ENCODE peak calls at places on chromosomes 7 and 10, in five cellular contexts. R is DMS53; J is ecto neural progenitor cell; Z is left ventricle myocardium superior; S is activated naive CD4-positive, alpha-beta T cell. B is an unnamed sample.

GRCh38 chr10:122646511-122647382 is 52.9 kb downstream of the C10orf120 start:
- DNase-seq in R (peak), S (no peak), J (no peak), Z (no peak), B (peak)

GRCh38 chr7:95919574-95919973 is 147.2 kb downstream of the DYNC1I1 start:
- DNase-seq in R (no peak), J (no peak), S (no peak), Z (no peak), B (no peak)

GRCh38 chr10:128802062-128802461 is 665.0 kb upstream of the MGMT start:
- DNase-seq in Z (no peak), S (no peak), J (no peak), R (no peak), B (no peak)

GRCh38 chr7:27842094-27842493 is 102.1 kb downstream of the TAX1BP1 start:
- DNase-seq in S (no peak), J (no peak), R (no peak), Z (no peak), B (no peak)

GRCh38 chr10:80281292-80281691 is 8.2 kb downstream of the MAT1A start:
- DNase-seq in Z (no peak), R (no peak), S (no peak), J (no peak), B (peak)

GRCh38 chr10:1762066-1762465 is 24.7 kb upstream of the ADARB2 start:
- DNase-seq in S (no peak), Z (no peak), R (no peak), J (peak), B (no peak)

GRCh38 chr10:86868353-86868752 is 89.1 kb downstream of the MMRN2 start:
- DNase-seq in R (peak), S (no peak), Z (no peak), J (peak), B (peak)

GRCh38 chr10:21517134-21517982 is 8.1 kb downstream of the SKIDA1 start:
- DNase-seq in Z (peak), R (peak), J (peak), S (no peak), B (peak)

GRCh38 chr10:50600831-50601466 is 22.8 kb downstream of the SGMS1 start:
- DNase-seq in Z (no peak), J (no peak), S (no peak), R (no peak), B (no peak)

GRCh38 chr7:129225931-129226572 is 1.2 kb downstream of the AHCYL2 start:
- DNase-seq in J (no peak), Z (no peak), R (no peak), S (no peak), B (no peak)

B was measured in osteocyte.